ENCODE peak calls at places on chromosome 17, in four cellular contexts. S, R, J and M are unnamed samples.
A peak's percentile ranks its signal among the peaks of the same experiment; 100 is the strongest.

GRCh38 chr17:34578656-34579016 is 746 bp upstream of the TMEM132E start:
- DNase-seq in S (no peak), R (no peak), J (no peak), M (no peak)

GRCh38 chr17:31448467-31449077 is 57.1 kb downstream of the RAB11FIP4 start:
- DNase-seq in S (no peak), R (no peak), J (no peak), M (no peak)

GRCh38 chr17:71325886-71326285 is 794.9 kb upstream of the SOX9 start:
- DNase-seq in S (no peak), R (no peak), J (no peak), M (no peak)

GRCh38 chr17:31679667-31680066 is 179.4 kb downstream of the COPRS start:
- DNase-seq in S (no peak), R (no peak), J (no peak), M (no peak)

GRCh38 chr17:43025290-43025657 is 243 bp downstream of the RND2 start:
- DNase-seq in S (no peak), R (no peak), J (no peak), M (no peak)

GRCh38 chr17:71585540-71585939 is 535.3 kb upstream of the SOX9 start:
- DNase-seq in S (no peak), R (no peak), J (no peak), M (no peak)

GRCh38 chr17:6426356-6427101 is 8.4 kb downstream of the AIPL1 start:
- DNase-seq in S (no peak), R (no peak), J (no peak), M (no peak)

GRCh38 chr17:41190328-41190727 is 641 bp downstream of the KRTAP9-1 start:
- DNase-seq in S (no peak), R (no peak), J (no peak), M (no peak)

GRCh38 chr17:60579090-60579489 is 20.9 kb upstream of the PPM1D start:
- DNase-seq in S (no peak), R (no peak), J (no peak), M (peak; percentile 30)

GRCh38 chr17:67157732-67158639 is 87.0 kb downstream of the HELZ start:
- DNase-seq in S (no peak), R (no peak), J (no peak), M (peak; percentile 83)

GRCh38 chr17:10118788-10119130 is 79.6 kb downstream of the GAS7 start:
- DNase-seq in S (no peak), R (no peak), J (no peak), M (no peak)

GRCh38 chr17:41522301-41523224 is 3.9 kb upstream of the KRT15 start:
- DNase-seq in S (no peak), R (no peak), J (no peak), M (no peak)

GRCh38 chr17:36939059-36939943 is 2.0 kb downstream of the LHX1 start:
- DNase-seq in S (no peak), R (no peak), J (no peak), M (no peak)

GRCh38 chr17:45144199-45145034 is 3.9 kb upstream of the HEXIM1 start:
- DNase-seq in S (peak; percentile 52), R (peak; percentile 54), J (peak; percentile 56), M (peak; percentile 77)

GRCh38 chr17:21034350-21035235 is 8.2 kb downstream of the USP22 start:
- DNase-seq in S (no peak), R (no peak), J (no peak), M (no peak)

GRCh38 chr17:40647549-40648325 is at the start of gene SMARCE1:
- DNase-seq in S (peak; percentile 66), R (peak; percentile 65), J (peak; percentile 53), M (peak; percentile 90)

GRCh38 chr17:47720754-47721533 is 12.1 kb upstream of the TBX21 start:
- DNase-seq in S (no peak), R (no peak), J (peak; percentile 14), M (no peak)

GRCh38 chr17:60039096-60039495 is 39.6 kb downstream of the HEATR6 start:
- DNase-seq in S (no peak), R (no peak), J (no peak), M (no peak)

GRCh38 chr17:67434061-67434525 is 57.0 kb downstream of the PITPNC1 start:
- DNase-seq in S (no peak), R (peak; percentile 28), J (no peak), M (no peak)

GRCh38 chr17:43953746-43954145 is at the start of gene PYY:
- DNase-seq in S (no peak), R (no peak), J (no peak), M (no peak)

GRCh38 chr17:59830007-59830630 is 62.6 kb downstream of the TUBD1 start:
- DNase-seq in S (no peak), R (no peak), J (no peak), M (no peak)

GRCh38 chr17:39244016-39244599 is 18.4 kb upstream of the STAC2 start:
- DNase-seq in S (no peak), R (no peak), J (no peak), M (no peak)

GRCh38 chr17:78357177-78357586 is 2.7 kb downstream of the SOCS3 start:
- DNase-seq in S (peak; percentile 59), R (no peak), J (no peak), M (no peak)
- TF ChIP-seq POLR2A in S (no peak), R (no peak), J (peak; percentile 9), M (no peak)

DNA sequence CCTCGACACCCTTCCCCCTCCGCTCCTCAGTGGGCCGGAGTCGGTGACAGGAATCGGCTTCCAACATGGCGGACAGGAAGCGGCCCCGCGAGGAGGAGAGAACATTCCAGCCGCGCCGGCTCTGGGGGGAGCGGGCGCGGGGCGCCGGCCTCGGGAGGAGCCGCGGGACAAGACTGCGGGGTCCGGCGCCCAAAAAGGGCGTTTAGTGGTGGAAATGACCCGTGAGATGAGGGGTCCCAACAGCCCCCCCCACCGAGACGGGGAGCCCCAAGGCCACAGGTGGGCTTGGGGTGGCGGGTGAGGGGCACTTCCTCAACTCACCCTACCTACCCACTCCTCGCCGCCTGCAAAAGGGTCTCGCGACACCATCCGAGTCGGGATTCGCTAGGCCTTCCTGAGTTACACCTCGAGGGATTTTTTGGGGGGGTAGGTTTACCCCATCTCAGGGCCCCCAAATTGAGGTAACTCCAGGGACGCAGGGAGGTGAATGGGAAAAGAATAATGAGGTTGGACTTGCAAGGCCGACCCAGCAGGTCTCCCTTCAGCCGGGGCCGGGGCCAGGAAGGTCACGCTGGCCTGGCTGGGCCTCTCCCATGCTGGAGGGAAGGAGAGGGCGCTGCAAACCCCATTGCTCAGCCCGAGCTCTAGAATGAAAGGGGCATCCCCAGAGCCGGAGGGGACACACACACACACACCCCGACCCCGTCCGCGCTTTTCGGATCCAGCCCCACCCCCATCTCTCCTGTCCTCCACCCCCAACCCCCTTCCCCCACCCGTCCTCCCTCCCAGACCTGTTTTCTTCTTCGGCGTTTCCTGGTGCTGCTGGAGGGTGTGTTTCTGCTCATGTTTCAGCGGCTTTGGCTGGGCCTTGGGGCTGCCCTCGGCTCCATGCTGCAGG is 707 bp downstream of the NUFIP2 start:
- DNase-seq in S (peak; percentile 68), R (peak; percentile 61), J (peak; percentile 37), M (peak; percentile 86)
- TF ChIP-seq POLR2A in S (no peak), R (no peak), J (peak; percentile 19), M (no peak)

GRCh38 chr17:16971458-16972338 is at the start of gene TNFRSF13B:
- DNase-seq in S (no peak), R (no peak), J (no peak), M (no peak)
- TF ChIP-seq POLR2A in S (no peak), R (no peak), J (no peak), M (no peak)

GRCh38 chr17:63698886-63699637 is 863 bp downstream of the LIMD2 start:
- DNase-seq in S (peak; percentile 36), R (peak; percentile 64), J (no peak), M (peak; percentile 35)

GRCh38 chr17:63699638-63700527 is at the start of gene LIMD2:
- DNase-seq in S (peak; percentile 40), R (peak; percentile 66), J (peak; percentile 51), M (peak; percentile 61)

GRCh38 chr17:63702223-63702577 is 2.3 kb upstream of the LIMD2 start:
- DNase-seq in S (no peak), R (peak; percentile 32), J (no peak), M (no peak)

GRCh38 chr17:63701477-63702222 is 1.7 kb upstream of the LIMD2 start:
- DNase-seq in S (no peak), R (peak; percentile 41), J (no peak), M (no peak)

GRCh38 chr17:63700528-63701441 is 860 bp upstream of the LIMD2 start:
- DNase-seq in S (peak; percentile 38), R (peak; percentile 27), J (no peak), M (peak; percentile 42)
- TF ChIP-seq POLR2A in S (no peak), R (no peak), J (no peak), M (no peak)

DNA sequence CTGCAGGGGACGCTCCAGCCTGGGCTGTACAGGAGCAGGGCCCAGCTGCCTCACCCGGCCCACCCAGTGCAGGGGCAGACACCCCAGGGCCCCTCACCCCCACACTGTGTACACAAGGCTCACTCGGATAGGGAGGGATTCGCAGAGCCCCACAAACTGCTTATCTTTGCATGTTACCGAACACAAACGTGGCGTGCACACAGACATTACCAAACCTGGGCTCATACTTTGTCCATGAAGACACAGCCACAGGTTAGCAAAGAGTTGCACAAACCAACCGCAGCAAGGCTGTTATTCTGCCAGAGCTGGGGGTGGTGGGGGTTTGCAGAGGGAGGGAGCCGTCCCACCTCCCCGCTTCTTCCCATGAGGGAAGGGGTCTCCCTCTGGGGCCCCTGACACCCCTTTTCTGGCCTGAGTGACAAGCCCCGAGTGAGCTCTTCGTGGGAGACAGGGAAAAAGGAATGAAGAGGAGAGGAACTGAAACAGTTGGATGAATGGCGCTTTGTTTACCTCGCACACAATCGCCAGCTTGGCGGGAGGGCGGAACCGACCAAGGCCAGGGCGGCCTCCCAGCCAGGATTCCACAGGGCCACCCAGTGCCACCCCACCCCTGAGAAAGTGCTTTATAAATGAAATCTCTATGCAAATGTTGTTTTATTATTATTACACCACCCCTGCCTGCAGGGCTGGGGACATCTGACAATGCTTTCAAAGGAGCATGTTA is 434 bp upstream of the CPSF4L start:
- DNase-seq in S (peak; percentile 85), R (peak; percentile 76), J (peak; percentile 77), M (no peak)
- TF ChIP-seq POLR2A in S (no peak), R (no peak), J (no peak), M (no peak)

GRCh38 chr17:50686494-50687199 is 21.1 kb downstream of the ANKRD40 start:
- DNase-seq in S (peak; percentile 94), R (peak; percentile 79), J (peak; percentile 68), M (no peak)
- TF ChIP-seq POLR2A in S (no peak), R (no peak), J (no peak), M (no peak)